ENCODE peak calls at places on chromosomes 1 and 21, in nine cellular contexts. B is breast epithelium, Y is sigmoid colon, R is esophagus muscularis mucosa, C is Caco-2, N is PC-9, X is GM12878, A is pancreas, L is Peyer's patch. J is an unnamed sample. For H3K27me3, the result is how much of the 10 kb centered on the place peaks cover.

GRCh38 chr1:119047040-119047438 is 58.9 kb upstream of the TBX15 start:
- DNase-seq in Y (no peak), B (no peak), N (no peak), A (no peak), X (no peak), R (no peak), C (no peak), L (no peak), J (no peak)

GRCh38 chr21:27693376-27693775 is 726.5 kb upstream of the ADAMTS5 start:
- DNase-seq in X (no peak), N (no peak), B (no peak), C (no peak), Y (no peak), L (no peak), A (no peak), R (no peak), J (no peak)

GRCh38 chr1:239654998-239655397 is 268.6 kb downstream of the CHRM3 start:
- DNase-seq in N (no peak), B (no peak), Y (no peak), R (no peak), L (no peak), C (no peak), A (no peak), X (no peak), J (no peak)

GRCh38 chr1:181504294-181505115 is 21.2 kb downstream of the CACNA1E start:
- DNase-seq in B (no peak), A (no peak), L (no peak), R (no peak), X (peak), C (peak), Y (no peak), N (no peak), J (no peak)

GRCh38 chr1:212368073-212368484 is 46.6 kb downstream of the PACC1 start:
- DNase-seq in L (no peak), A (no peak), N (peak), R (no peak), Y (no peak), C (peak), B (no peak), X (peak), J (no peak)

GRCh38 chr1:37795340-37796110 is 1.9 kb downstream of the MANEAL start:
- DNase-seq in L (peak), B (no peak), N (peak), C (peak), A (peak), X (no peak), Y (no peak), R (no peak), J (peak)

GRCh38 chr1:1173793-1174415 is at the start of gene TTLL10:
- DNase-seq in X (no peak), C (no peak), Y (no peak), B (no peak), N (no peak), R (no peak), A (peak), L (peak), J (peak)

GRCh38 chr1:39776400-39776713 is 5.2 kb upstream of the OXCT2 start:
- DNase-seq in A (no peak), Y (no peak), C (no peak), L (no peak), R (no peak), N (no peak), B (no peak), X (peak), J (no peak)

GRCh38 chr1:225426395-225427248 is 1.2 kb downstream of the LBR start:
- DNase-seq in Y (peak), B (no peak), X (no peak), N (peak), C (peak), A (peak), R (no peak), L (peak), J (peak)

GRCh38 chr1:195568389-195568788 is 1039.9 kb downstream of the KCNT2 start:
- DNase-seq in A (no peak), Y (no peak), R (no peak), B (no peak), X (no peak), C (no peak), L (no peak), N (no peak), J (no peak)

GRCh38 chr1:52156460-52156859 is 14.6 kb downstream of the ZFYVE9 start:
- DNase-seq in X (no peak), Y (no peak), C (no peak), R (no peak), N (no peak), L (no peak), B (no peak), A (no peak), J (no peak)

GRCh38 chr1:8133190-8133589 is 107.1 kb upstream of the ERRFI1 start:
- DNase-seq in A (no peak), C (no peak), Y (peak), R (no peak), X (no peak), N (no peak), L (no peak), B (no peak), J (no peak)

GRCh38 chr1:60055336-60055735 is 18.2 kb downstream of the C1orf87 start:
- DNase-seq in L (no peak), B (no peak), X (no peak), C (no peak), R (no peak), N (no peak), Y (no peak), A (no peak), J (no peak)

GRCh38 chr1:150233359-150234308 is 2.3 kb downstream of the ANP32E start:
- DNase-seq in R (peak), C (peak), N (no peak), X (no peak), A (no peak), B (peak), Y (no peak), L (no peak), J (no peak)

GRCh38 chr1:153099646-153100045 is 5.3 kb upstream of the SPRR2E start:
- DNase-seq in C (no peak), L (no peak), A (no peak), B (no peak), N (no peak), R (no peak), Y (no peak), X (no peak), J (no peak)

GRCh38 chr1:25816112-25816718 is 3.5 kb upstream of the MTFR1L start:
- DNase-seq in R (no peak), Y (no peak), A (no peak), N (no peak), B (no peak), L (no peak), C (no peak), X (no peak), J (no peak)

GRCh38 chr1:199116488-199116887 is 477.6 kb downstream of the PTPRC start:
- DNase-seq in X (no peak), R (no peak), C (no peak), Y (no peak), N (no peak), B (no peak), L (no peak), A (no peak), J (no peak)

GRCh38 chr1:117213046-117213445 is 2.3 kb upstream of the VTCN1 start:
- DNase-seq in L (no peak), R (no peak), X (no peak), A (no peak), C (no peak), N (no peak), B (no peak), Y (no peak), J (no peak)

GRCh38 chr1:41589395-41589794 is 104.9 kb upstream of the EDN2 start:
- DNase-seq in A (no peak), X (no peak), C (no peak), N (no peak), B (no peak), R (no peak), L (no peak), Y (no peak), J (no peak)

GRCh38 chr1:29685387-29685786 is 449.1 kb downstream of the PTPRU start:
- DNase-seq in B (no peak), Y (no peak), X (no peak), A (no peak), N (no peak), L (no peak), R (no peak), C (no peak), J (no peak)

GRCh38 chr1:24535021-24535424 is 20.9 kb upstream of the NCMAP start:
- DNase-seq in X (no peak), L (no peak), R (no peak), N (no peak), B (no peak), A (no peak), C (no peak), Y (no peak), J (no peak)

GRCh38 chr1:168551688-168552087 is 7.9 kb upstream of the XCL2 start:
- DNase-seq in C (no peak), Y (no peak), R (no peak), B (no peak), X (no peak), A (no peak), N (no peak), L (no peak), J (no peak)

GRCh38 chr1:98177751-98178150 is 256.9 kb upstream of the DPYD start:
- DNase-seq in A (no peak), L (no peak), Y (no peak), X (no peak), R (no peak), C (no peak), B (no peak), N (no peak), J (no peak)

GRCh38 chr1:237864338-237865244 is 26.1 kb downstream of the ZP4 start:
- DNase-seq in B (no peak), R (no peak), C (peak), Y (peak), X (peak), N (peak), L (peak), A (peak), J (peak)

GRCh38 chr1:205251576-205251975 is 23.8 kb downstream of the TMCC2 start:
- DNase-seq in C (no peak), R (no peak), L (no peak), N (no peak), A (no peak), Y (no peak), B (no peak), X (no peak), J (no peak)

GRCh38 chr1:161089251-161089924 is at the start of gene NECTIN4:
- DNase-seq in Y (no peak), X (no peak), B (peak), N (peak), R (no peak), L (peak), A (peak), C (peak), J (no peak)
- TF ChIP-seq CTCF in Y (no peak), X (no peak), B (no peak), N (no peak), R (no peak), L (no peak), A (no peak), C (no peak), J (no peak)

GRCh38 chr1:201487742-201488141 is 18.8 kb upstream of the PHLDA3 start:
- DNase-seq in R (no peak), A (no peak), L (no peak), N (no peak), B (no peak), X (no peak), C (no peak), Y (no peak), J (no peak)

GRCh38 chr1:201485184-201485774 is 16.3 kb upstream of the PHLDA3 start:
- DNase-seq in A (no peak), Y (no peak), X (no peak), N (no peak), L (no peak), B (no peak), C (no peak), R (no peak), J (no peak)

GRCh38 chr1:201483373-201483949 is 14.5 kb upstream of the PHLDA3 start:
- DNase-seq in Y (no peak), R (no peak), C (no peak), L (no peak), B (peak), X (no peak), N (no peak), A (no peak), J (no peak)

GRCh38 chr1:201488817-201489581 is 17.9 kb downstream of the CSRP1 start:
- DNase-seq in N (peak), X (no peak), C (no peak), A (no peak), Y (peak), L (peak), R (no peak), B (no peak), J (peak)

GRCh38 chr1:201486158-201486557 is 17.2 kb upstream of the PHLDA3 start:
- DNase-seq in B (no peak), N (no peak), X (no peak), R (no peak), A (no peak), L (no peak), C (no peak), Y (no peak), J (no peak)
- H3K27me3 ChIP-seq in B (under half), N (under half), X (under half), R (under half), A (under half), L (under half), C (under half), Y (under half), J (under half)

GRCh38 chr1:55289614-55290013 is 74.5 kb upstream of the USP24 start:
- DNase-seq in L (no peak), A (no peak), Y (no peak), R (no peak), B (no peak), N (no peak), X (no peak), C (no peak), J (no peak)
- TF ChIP-seq CTCF in L (no peak), A (no peak), Y (no peak), R (no peak), B (no peak), N (no peak), X (no peak), C (no peak), J (no peak)

DNA sequence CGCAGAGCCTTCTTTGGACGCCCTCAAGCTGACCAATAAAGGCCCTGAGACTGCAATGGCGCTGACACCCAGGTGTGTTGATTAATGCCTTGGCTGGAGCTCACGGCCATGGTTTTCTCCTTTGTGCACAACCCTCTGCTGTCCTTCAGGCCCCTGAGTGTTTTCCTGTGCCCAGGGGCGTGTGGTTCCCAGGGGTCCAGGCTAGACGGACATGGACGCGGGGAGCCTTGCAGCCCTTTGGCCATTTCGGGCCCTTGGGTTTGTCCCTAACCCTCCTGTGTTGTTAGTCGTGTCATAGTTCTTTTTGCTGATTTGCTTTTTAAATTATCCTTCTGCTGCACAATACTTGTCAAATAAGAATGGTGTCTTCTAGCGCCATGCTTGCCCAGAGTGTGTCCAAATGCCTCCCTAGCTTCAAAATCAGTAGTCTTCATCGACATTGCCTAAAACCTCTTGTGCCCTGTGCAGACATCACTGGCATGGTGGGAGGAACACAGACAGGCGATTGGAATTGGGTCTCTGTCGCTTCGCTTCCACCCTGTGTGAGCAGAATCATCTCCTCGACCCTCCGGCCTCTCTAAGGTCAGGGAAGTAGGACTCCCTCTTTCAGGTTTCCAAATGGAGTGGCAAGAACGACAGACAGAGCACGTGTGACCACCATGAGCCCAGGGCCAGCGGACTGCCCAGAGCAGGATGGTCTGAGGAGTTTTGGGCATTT is 1.9 kb downstream of the KRTAP10-4 start:
- DNase-seq in R (no peak), N (no peak), X (no peak), L (no peak), Y (no peak), C (no peak), B (no peak), A (no peak), J (no peak)
- H3K27me3 ChIP-seq in R (under half), N (half or more), X (under half), L (under half), Y (under half), C (under half), B (under half), A (under half), J (under half)

DNA sequence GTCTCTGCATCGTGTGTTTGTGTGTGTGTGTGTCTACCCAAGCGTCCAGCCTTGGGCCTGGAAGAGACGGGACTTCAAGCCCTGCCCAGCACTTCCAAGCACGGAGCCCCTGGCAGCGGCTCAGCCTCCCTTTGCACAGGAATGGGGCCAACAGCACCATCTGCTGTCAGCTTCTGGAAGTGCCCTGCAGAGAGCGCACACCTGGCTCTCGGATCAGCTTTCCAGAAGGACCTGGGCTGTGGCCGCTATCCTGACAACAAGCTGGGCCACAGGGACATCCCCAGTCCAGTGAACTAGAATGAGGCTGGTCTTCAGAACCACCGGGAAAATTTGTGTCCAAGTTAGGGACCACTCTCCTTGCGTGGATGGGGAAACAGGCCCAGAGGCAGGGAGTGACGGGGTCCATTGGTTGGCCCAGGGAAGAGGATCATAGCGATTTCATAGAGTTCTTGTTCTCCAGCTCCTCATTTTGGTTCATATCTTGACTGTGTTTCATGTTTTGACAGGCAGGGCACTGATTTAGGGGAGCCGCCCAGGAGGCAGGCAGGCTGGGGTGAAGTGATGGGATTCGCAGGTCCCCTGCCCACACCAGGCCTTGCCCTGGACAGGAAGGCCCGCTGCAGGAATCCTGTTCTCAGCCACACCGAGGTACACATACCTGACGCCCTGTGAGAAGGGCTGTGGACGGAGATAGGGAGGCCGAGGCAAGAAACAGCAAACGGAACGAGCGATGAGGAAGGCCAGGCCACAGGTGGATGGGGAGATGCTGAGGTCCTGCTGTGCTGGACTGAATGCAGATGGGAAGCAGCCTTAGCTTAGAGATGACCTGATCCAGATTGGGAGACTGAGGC is 38.4 kb downstream of the TAS1R2 start:
- DNase-seq in C (peak), A (peak), B (peak), R (peak), L (peak), N (peak), Y (peak), X (no peak), J (peak)
- TF ChIP-seq CTCF in C (peak), A (peak), B (peak), R (peak), L (peak), N (peak), Y (peak), X (peak), J (peak)

J was measured in left ventricle myocardium inferior.